ENCODE peak calls at places on chromosomes 12 and 14, in six cellular contexts. H is H1, X is GM12878, J is HepG2, T is GM12892, Y is K562. V is an unnamed sample.

GRCh38 chr12:89801284-89801683 is 92.6 kb upstream of the ATP2B1 start:
- DNase-seq in T (no peak), H (no peak), X (no peak), J (no peak), Y (no peak), V (no peak)

GRCh38 chr14:69879175-69880047 is at the start of gene SMOC1:
- DNase-seq in Y (peak), T (peak), J (peak), X (no peak), H (peak), V (peak)

GRCh38 chr14:75361751-75362433 is 65.9 kb upstream of the JDP2 start:
- DNase-seq in J (no peak), X (no peak), Y (no peak), T (no peak), H (no peak), V (no peak)

GRCh38 chr12:80230068-80230467 is 130.7 kb downstream of the OTOGL start:
- DNase-seq in Y (no peak), J (no peak), T (no peak), X (no peak), H (peak), V (no peak)

GRCh38 chr12:47812797-47813490 is 6.8 kb downstream of the HDAC7 start:
- DNase-seq in H (peak), X (peak), T (peak), Y (peak), J (peak), V (peak)

GRCh38 chr12:45587877-45588530 is 141.5 kb upstream of the ARID2 start:
- DNase-seq in J (no peak), H (no peak), T (no peak), X (no peak), Y (no peak), V (no peak)

GRCh38 chr14:52833891-52834290 is 42.5 kb upstream of the GNPNAT1 start:
- DNase-seq in H (no peak), X (no peak), T (no peak), Y (no peak), J (no peak), V (no peak)

GRCh38 chr14:43647302-43647701 is 859.8 kb downstream of the FSCB start:
- DNase-seq in X (no peak), J (peak), T (no peak), Y (no peak), H (peak), V (no peak)

GRCh38 chr12:5889381-5890047 is 55.5 kb downstream of the ANO2 start:
- DNase-seq in H (no peak), X (no peak), Y (peak), J (peak), T (no peak), V (no peak)

GRCh38 chr12:68200854-68201253 is 24.8 kb downstream of the IL26 start:
- DNase-seq in T (no peak), Y (no peak), H (no peak), J (no peak), X (no peak), V (no peak)

GRCh38 chr14:80395031-80395430 is 183.7 kb upstream of the DIO2 start:
- DNase-seq in J (no peak), H (no peak), T (no peak), X (no peak), Y (no peak), V (no peak)

GRCh38 chr14:75995372-75996041 is 9.9 kb downstream of the IFT43 start:
- DNase-seq in Y (no peak), J (no peak), T (no peak), X (no peak), H (no peak), V (no peak)

GRCh38 chr14:101855958-101856357 is 94.4 kb downstream of the PPP2R5C start:
- DNase-seq in J (no peak), T (no peak), X (no peak), H (no peak), Y (no peak), V (no peak)

GRCh38 chr12:98758331-98758730 is 113.2 kb downstream of the APAF1 start:
- DNase-seq in X (no peak), H (no peak), T (no peak), Y (no peak), J (no peak), V (no peak)

GRCh38 chr14:104864267-104865068 is 600 bp upstream of the CEP170B start:
- DNase-seq in J (peak), Y (peak), X (no peak), H (peak), T (peak), V (no peak)

DNA sequence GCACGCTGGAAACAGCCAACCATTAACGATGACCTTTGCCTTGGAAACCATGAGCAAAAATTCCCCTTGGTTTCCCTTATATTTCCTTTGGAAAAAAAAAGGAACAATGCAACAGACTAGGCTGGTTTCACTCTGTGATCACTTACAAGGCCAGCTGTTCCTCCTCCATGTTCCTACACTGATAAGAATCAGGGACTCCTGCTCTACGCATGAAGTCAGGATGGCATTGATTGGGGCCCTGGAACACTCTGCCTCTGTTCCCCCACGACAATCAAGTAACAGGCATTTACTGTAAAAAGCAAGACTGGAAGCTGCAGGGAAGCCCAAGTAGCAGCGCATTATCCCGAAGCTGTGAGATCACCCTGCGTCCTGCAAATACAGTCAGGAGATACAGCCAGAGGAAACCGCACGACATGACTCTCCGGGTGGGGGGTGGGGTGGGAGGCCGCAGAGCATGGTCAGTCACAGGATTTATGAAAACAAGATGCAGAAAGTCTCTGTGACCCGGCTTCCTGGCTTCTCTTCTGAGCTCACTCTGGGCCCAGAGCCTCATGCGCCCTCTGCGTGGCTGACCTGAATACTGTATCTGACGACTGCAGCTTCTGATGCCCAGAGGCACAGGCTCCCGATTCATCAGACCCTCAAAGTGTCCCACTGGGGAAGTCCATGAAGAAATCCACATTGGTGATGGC is 31.1 kb downstream of the SSH1 start:
- DNase-seq in T (no peak), J (no peak), X (no peak), H (no peak), Y (peak), V (no peak)
- TF ChIP-seq TAF1 in T (no peak), J (no peak), X (no peak), H (no peak), Y (no peak), V (no peak)

GRCh38 chr12:115840159-115840558 is 437.3 kb downstream of the MED13L start:
- DNase-seq in X (no peak), T (no peak), J (peak), Y (no peak), H (no peak), V (no peak)

GRCh38 chr12:115833704-115834103 is 443.8 kb downstream of the MED13L start:
- DNase-seq in X (no peak), T (no peak), J (no peak), Y (no peak), H (no peak), V (no peak)

GRCh38 chr12:115835445-115835844 is 442.0 kb downstream of the MED13L start:
- DNase-seq in H (no peak), J (no peak), X (no peak), Y (no peak), T (no peak), V (no peak)

GRCh38 chr12:115837220-115837619 is 440.3 kb downstream of the MED13L start:
- DNase-seq in T (no peak), H (no peak), Y (no peak), X (no peak), J (no peak), V (no peak)

GRCh38 chr12:115838952-115839351 is 438.5 kb downstream of the MED13L start:
- DNase-seq in H (no peak), J (no peak), Y (no peak), T (no peak), X (no peak), V (no peak)
- TF ChIP-seq POLR2A in H (no peak), J (no peak), Y (no peak), T (no peak), X (no peak), V (no peak)

DNA sequence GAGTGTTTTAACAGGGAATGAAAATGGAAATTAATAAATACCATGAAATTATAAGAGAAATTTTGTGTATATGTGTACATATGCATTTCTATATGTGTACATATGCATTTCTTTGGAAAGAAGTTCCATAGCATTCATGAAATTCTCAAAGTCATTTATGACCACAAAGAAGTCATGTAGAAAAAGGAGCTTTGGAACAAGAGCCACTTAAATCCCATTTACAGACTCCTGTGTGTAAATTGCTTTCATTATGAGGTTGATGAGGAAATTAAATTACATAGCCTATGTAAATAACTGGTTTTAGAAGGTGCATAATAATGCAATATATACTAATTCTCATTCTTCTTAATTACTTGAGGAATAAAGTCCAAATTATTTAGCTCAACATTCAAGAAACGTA is 450.5 kb upstream of the SYT1 start:
- DNase-seq in T (no peak), Y (no peak), X (no peak), H (no peak), J (no peak), V (no peak)
- TF ChIP-seq TAF1 in T (no peak), Y (no peak), X (no peak), H (no peak), J (no peak), V (no peak)

GRCh38 chr12:125185740-125186470 is 120.7 kb downstream of the AACS start:
- DNase-seq in J (peak), T (peak), X (no peak), H (no peak), Y (peak), V (peak)
- TF ChIP-seq POLR2A in J (no peak), T (no peak), X (no peak), H (no peak), Y (no peak), V (no peak)

GRCh38 chr12:8080131-8080530 is 1.9 kb upstream of the NECAP1 start:
- DNase-seq in J (no peak), X (no peak), Y (peak), H (no peak), T (no peak), V (no peak)
- TF ChIP-seq TAF1 in J (no peak), X (no peak), Y (no peak), H (no peak), T (no peak), V (no peak)

DNA sequence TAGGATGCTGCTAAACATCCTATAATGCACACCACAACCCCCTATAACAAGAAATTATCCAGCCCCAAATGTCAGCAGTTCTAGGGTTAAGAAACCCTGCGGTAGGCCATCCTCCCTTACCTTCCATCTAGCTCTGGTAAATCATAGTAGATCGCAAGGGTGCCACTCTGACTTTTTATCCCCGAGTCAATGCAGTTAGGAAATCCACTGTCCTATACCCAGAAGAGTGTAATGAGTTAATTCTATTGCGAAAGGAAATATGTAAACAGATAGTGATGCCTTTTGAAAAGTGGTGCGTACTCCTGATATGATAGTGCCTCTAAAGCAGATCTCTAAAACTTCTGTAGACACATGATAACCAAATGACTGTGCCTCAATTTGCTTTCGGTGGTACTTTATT is 29.8 kb downstream of the SCFD1 start:
- DNase-seq in J (no peak), X (no peak), H (no peak), Y (no peak), T (no peak), V (no peak)
- TF ChIP-seq POLR2A in J (no peak), X (no peak), H (no peak), Y (no peak), T (no peak), V (no peak)

GRCh38 chr12:61554268-61555008 is 705.8 kb upstream of the USP15 start:
- DNase-seq in J (no peak), Y (no peak), T (no peak), H (no peak), X (no peak), V (no peak)
- TF ChIP-seq TAF1 in J (no peak), Y (no peak), T (no peak), H (no peak), X (no peak), V (no peak)

DNA sequence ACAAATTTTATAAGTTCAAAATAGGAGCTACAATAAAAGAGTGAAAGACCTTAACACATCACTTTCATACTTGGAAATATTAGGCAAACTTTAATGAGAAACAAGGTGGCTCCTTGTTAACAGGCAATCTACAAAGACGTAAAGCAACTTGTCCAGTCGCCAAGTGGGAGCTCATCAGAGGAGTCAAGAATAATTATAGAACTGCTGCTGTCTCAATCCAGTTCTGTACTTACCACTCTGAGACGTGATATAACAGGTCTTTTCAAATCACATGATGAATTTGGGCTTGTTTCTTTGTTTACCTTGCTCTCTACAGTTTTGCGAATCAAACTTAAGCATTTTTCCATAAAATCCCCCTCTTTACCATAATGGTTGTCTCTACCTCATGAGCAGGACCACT is 3.6 kb downstream of the YBX3 start:
- DNase-seq in T (no peak), H (no peak), X (no peak), Y (no peak), J (no peak), V (no peak)
- TF ChIP-seq POLR2A in T (no peak), H (no peak), X (no peak), Y (no peak), J (no peak), V (no peak)